ENCODE peak calls at places on chromosomes 12 and 14, in seven cellular contexts. U is heart left ventricle, T is GM12878, N is spleen, R is IMR-90, Y is uterus, A is ovary. B is an unnamed sample.

GRCh38 chr12:20183563-20183962 is 184.8 kb upstream of the PDE3A start:
- DNase-seq in U (no peak), T (no peak), N (no peak), R (peak; percentile 70), Y (no peak), A (no peak), B (no peak)

GRCh38 chr12:95083938-95084337 is 10.5 kb upstream of the NR2C1 start:
- DNase-seq in U (no peak), T (no peak), N (no peak), R (peak; percentile 89), Y (peak; percentile 53), A (no peak), B (no peak)

GRCh38 chr12:57735952-57736742 is 2.4 kb downstream of the AGAP2 start:
- DNase-seq in U (peak; percentile 65), T (no peak), N (peak; percentile 58), R (peak; percentile 37), Y (peak; percentile 43), A (no peak), B (no peak)

GRCh38 chr12:110549716-110550115 is 33.4 kb downstream of the PPTC7 start:
- DNase-seq in U (no peak), T (no peak), N (no peak), R (no peak), Y (no peak), A (no peak), B (no peak)

GRCh38 chr12:40560848-40561247 is 131.4 kb upstream of the CNTN1 start:
- DNase-seq in U (no peak), T (no peak), N (no peak), R (no peak), Y (no peak), A (no peak), B (no peak)

GRCh38 chr14:106843951-106844483 is 1317.6 kb downstream of the TMEM121 start:
- DNase-seq in U (peak; percentile 11), T (no peak), N (peak; percentile 77), R (no peak), Y (peak; percentile 20), A (peak; percentile 40), B (peak; percentile 81)

GRCh38 chr12:96194901-96195844 is 998 bp downstream of the ELK3 start:
- DNase-seq in U (peak; percentile 32), T (peak; percentile 80), N (peak; percentile 85), R (peak; percentile 91), Y (peak; percentile 50), A (peak; percentile 47), B (no peak)

GRCh38 chr14:99395904-99396530 is 84.6 kb downstream of the SETD3 start:
- DNase-seq in U (no peak), T (no peak), N (peak; percentile 56), R (peak; percentile 54), Y (no peak), A (no peak), B (no peak)

GRCh38 chr12:95788637-95789036 is 1.9 kb downstream of the NTN4 start:
- DNase-seq in U (no peak), T (no peak), N (no peak), R (peak; percentile 68), Y (no peak), A (no peak), B (no peak)

GRCh38 chr12:66587912-66588311 is 91.0 kb downstream of the GRIP1 start:
- DNase-seq in U (no peak), T (no peak), N (no peak), R (peak; percentile 7), Y (no peak), A (no peak), B (no peak)

GRCh38 chr14:66383771-66384170 is 102.4 kb upstream of the CCDC196 start:
- DNase-seq in U (no peak), T (no peak), N (no peak), R (no peak), Y (no peak), A (no peak), B (no peak)

GRCh38 chr14:79947440-79947839 is 263.9 kb downstream of the DIO2 start:
- DNase-seq in U (no peak), T (no peak), N (no peak), R (no peak), Y (no peak), A (no peak), B (no peak)

GRCh38 chr14:86203843-86204242 is 673.9 kb downstream of the FLRT2 start:
- DNase-seq in U (no peak), T (no peak), N (no peak), R (no peak), Y (no peak), A (no peak), B (no peak)

GRCh38 chr12:124609041-124609984 is 41.9 kb upstream of the NCOR2 start:
- DNase-seq in U (peak; percentile 80), T (peak; percentile 52), N (peak; percentile 95), R (peak; percentile 34), Y (peak; percentile 63), A (peak; percentile 76), B (no peak)

GRCh38 chr12:53179694-53180269 is 740 bp upstream of the ZNF740 start:
- DNase-seq in U (peak; percentile 26), T (no peak), N (no peak), R (no peak), Y (no peak), A (peak; percentile 45), B (no peak)

GRCh38 chr12:130431176-130431575 is 93.5 kb downstream of the PIWIL1 start:
- DNase-seq in U (no peak), T (no peak), N (peak; percentile 21), R (no peak), Y (no peak), A (no peak), B (no peak)

GRCh38 chr14:66939409-66939808 is 249.8 kb upstream of the GARIN2 start:
- DNase-seq in U (no peak), T (no peak), N (no peak), R (no peak), Y (no peak), A (no peak), B (no peak)

GRCh38 chr14:99936056-99936455 is 129.2 kb upstream of the EVL start:
- DNase-seq in U (no peak), T (no peak), N (no peak), R (peak; percentile 64), Y (no peak), A (no peak), B (no peak)

GRCh38 chr14:52596320-52596719 is 43.7 kb downstream of the GPR137C start:
- DNase-seq in U (no peak), T (no peak), N (no peak), R (no peak), Y (no peak), A (no peak), B (no peak)

GRCh38 chr12:54529581-54529980 is 19.8 kb upstream of the PDE1B start:
- DNase-seq in U (no peak), T (no peak), N (no peak), R (no peak), Y (no peak), A (no peak), B (no peak)

GRCh38 chr14:100856056-100856950 is 30.4 kb downstream of the MEG3 start:
- DNase-seq in U (no peak), T (no peak), N (peak; percentile 55), R (no peak), Y (no peak), A (no peak), B (no peak)

GRCh38 chr14:35368993-35369392 is 35.6 kb downstream of the NFKBIA start:
- DNase-seq in U (no peak), T (no peak), N (no peak), R (no peak), Y (no peak), A (no peak), B (no peak)

GRCh38 chr14:105028251-105028927 is 7.5 kb upstream of the CDCA4 start:
- DNase-seq in U (no peak), T (no peak), N (no peak), R (peak; percentile 42), Y (no peak), A (no peak), B (no peak)

GRCh38 chr12:24724765-24725307 is 224.1 kb downstream of the BCAT1 start:
- DNase-seq in U (no peak), T (no peak), N (no peak), R (no peak), Y (no peak), A (no peak), B (no peak)

GRCh38 chr14:59055439-59056045 is 132.9 kb upstream of the DAAM1 start:
- DNase-seq in U (peak; percentile 12), T (peak; percentile 7), N (no peak), R (peak; percentile 72), Y (no peak), A (peak; percentile 64), B (no peak)

GRCh38 chr12:123075591-123076171 is 75.2 kb downstream of the PITPNM2 start:
- DNase-seq in U (no peak), T (no peak), N (peak; percentile 90), R (no peak), Y (peak; percentile 56), A (peak; percentile 63), B (no peak)

GRCh38 chr14:103472939-103473338 is 49.7 kb downstream of the CKB start:
- DNase-seq in U (no peak), T (no peak), N (no peak), R (no peak), Y (no peak), A (no peak), B (no peak)
- TF ChIP-seq POLR2A in U (no peak), T (no peak), N (no peak), R (no peak), Y (no peak), A (no peak), B (no peak)

GRCh38 chr14:32077081-32078029 is at the start of gene ARHGAP5:
- DNase-seq in U (no peak), T (no peak), N (peak; percentile 94), R (peak; percentile 14), Y (no peak), A (peak; percentile 56), B (peak; percentile 90)
- TF ChIP-seq CTCF in U (peak; percentile 10), T (peak; percentile 6), N (peak; percentile 36), R (peak; percentile 16), Y (no peak), A (no peak), B (no peak)

GRCh38 chr14:90453401-90453951 is 56.6 kb downstream of the CALM1 start:
- DNase-seq in U (peak; percentile 71), T (no peak), N (no peak), R (no peak), Y (peak; percentile 34), A (peak; percentile 45), B (no peak)
- H3K4me3 ChIP-seq in U (no peak overlapping the region), T (no peak overlapping the region), N (no peak overlapping the region), R (no peak overlapping the region), Y (no peak overlapping the region), A (no peak overlapping the region), B (no peak overlapping the region)

GRCh38 chr12:14691560-14691959 is 4.8 kb downstream of the GUCY2C start:
- DNase-seq in U (peak; percentile 78), T (no peak), N (no peak), R (no peak), Y (no peak), A (peak; percentile 19), B (no peak)

GRCh38 chr12:14696265-14696741 is at the start of gene GUCY2C:
- DNase-seq in U (no peak), T (no peak), N (no peak), R (no peak), Y (no peak), A (no peak), B (no peak)

GRCh38 chr12:14695685-14696084 is 714 bp downstream of the GUCY2C start:
- DNase-seq in U (no peak), T (no peak), N (no peak), R (no peak), Y (no peak), A (no peak), B (no peak)

GRCh38 chr12:14693116-14693515 is 3.3 kb downstream of the GUCY2C start:
- DNase-seq in U (no peak), T (no peak), N (no peak), R (no peak), Y (no peak), A (no peak), B (no peak)

GRCh38 chr12:14694145-14694544 is 2.3 kb downstream of the GUCY2C start:
- DNase-seq in U (no peak), T (no peak), N (no peak), R (no peak), Y (no peak), A (no peak), B (no peak)
- TF ChIP-seq POLR2A in U (no peak), T (no peak), N (no peak), R (no peak), Y (no peak), A (no peak), B (no peak)

B was measured in vagina.